ENCODE peak calls at places on chromosomes 6 and 20, in ten cellular contexts. Z, I, W, G, J, M, U, X, S and F are unnamed samples.

GRCh38 chr20:62050166-62051120 is 15.2 kb downstream of the TAF4 start:
- DNase-seq in Z (no peak), I (no peak), W (peak; percentile 6), G (no peak), J (no peak), M (no peak), U (peak; percentile 75), X (no peak), S (peak; percentile 85), F (no peak)

GRCh38 chr6:165042912-165043311 is 266.5 kb downstream of the C6orf118 start:
- DNase-seq in Z (no peak), I (no peak), W (no peak), G (no peak), J (no peak), M (no peak), U (no peak), X (no peak), S (no peak), F (no peak)

GRCh38 chr6:124982669-124983068 is 20.4 kb downstream of the RNF217 start:
- DNase-seq in Z (no peak), I (no peak), W (no peak), G (no peak), J (no peak), M (no peak), U (no peak), X (no peak), S (no peak), F (no peak)

GRCh38 chr20:258963-259362 is 1.4 kb downstream of the DEFB132 start:
- DNase-seq in Z (no peak), I (no peak), W (no peak), G (no peak), J (peak; percentile 32), M (peak; percentile 40), U (no peak), X (peak; percentile 50), S (no peak), F (no peak)

GRCh38 chr6:29744131-29744530 is 20.9 kb downstream of the HLA-F start:
- DNase-seq in Z (no peak), I (no peak), W (no peak), G (no peak), J (no peak), M (no peak), U (no peak), X (no peak), S (no peak), F (no peak)

GRCh38 chr6:167676666-167677421 is 149.9 kb upstream of the AFDN start:
- DNase-seq in Z (no peak), I (no peak), W (no peak), G (no peak), J (no peak), M (peak; percentile 47), U (no peak), X (no peak), S (no peak), F (no peak)

GRCh38 chr20:41318271-41318649 is 729 bp upstream of the ZHX3 start:
- DNase-seq in Z (no peak), I (no peak), W (no peak), G (no peak), J (no peak), M (no peak), U (no peak), X (no peak), S (no peak), F (no peak)

GRCh38 chr6:144922120-144922722 is 637.1 kb downstream of the UTRN start:
- DNase-seq in Z (no peak), I (peak; percentile 44), W (no peak), G (no peak), J (peak; percentile 29), M (no peak), U (no peak), X (peak; percentile 48), S (no peak), F (peak; percentile 50)

GRCh38 chr6:89963391-89963790 is 69.1 kb downstream of the GJA10 start:
- DNase-seq in Z (no peak), I (no peak), W (no peak), G (no peak), J (peak; percentile 16), M (no peak), U (no peak), X (no peak), S (no peak), F (no peak)

GRCh38 chr6:52507557-52508260 is 69.2 kb downstream of the TRAM2 start:
- DNase-seq in Z (no peak), I (no peak), W (no peak), G (no peak), J (peak; percentile 87), M (no peak), U (no peak), X (peak; percentile 71), S (no peak), F (no peak)

GRCh38 chr6:109872968-109873545 is 105.1 kb upstream of the GPR6 start:
- DNase-seq in Z (no peak), I (no peak), W (no peak), G (no peak), J (no peak), M (no peak), U (no peak), X (no peak), S (no peak), F (no peak)

GRCh38 chr6:75326557-75327258 is 42.1 kb upstream of the TMEM30A start:
- DNase-seq in Z (no peak), I (no peak), W (no peak), G (no peak), J (peak; percentile 69), M (no peak), U (no peak), X (peak; percentile 52), S (no peak), F (no peak)

GRCh38 chr6:131893198-131893597 is 58.0 kb downstream of the CCN2 start:
- DNase-seq in Z (no peak), I (no peak), W (no peak), G (no peak), J (no peak), M (no peak), U (no peak), X (no peak), S (no peak), F (no peak)

GRCh38 chr20:4322499-4322898 is 307.1 kb upstream of the RNF24 start:
- DNase-seq in Z (no peak), I (no peak), W (no peak), G (no peak), J (no peak), M (no peak), U (no peak), X (no peak), S (no peak), F (no peak)

GRCh38 chr20:62668441-62669027 is 26.2 kb downstream of the SLCO4A1 start:
- DNase-seq in Z (no peak), I (no peak), W (peak; percentile 58), G (peak; percentile 24), J (peak; percentile 80), M (peak; percentile 76), U (no peak), X (peak; percentile 78), S (no peak), F (peak; percentile 44)

GRCh38 chr6:29516108-29516507 is 28.4 kb upstream of the MAS1L start:
- DNase-seq in Z (peak; percentile 35), I (no peak), W (no peak), G (no peak), J (peak; percentile 75), M (no peak), U (peak; percentile 35), X (peak; percentile 44), S (no peak), F (no peak)

GRCh38 chr20:7449269-7449668 is 491.0 kb downstream of the HAO1 start:
- DNase-seq in Z (no peak), I (no peak), W (no peak), G (no peak), J (peak; percentile 10), M (no peak), U (no peak), X (peak; percentile 18), S (no peak), F (no peak)

GRCh38 chr20:44056010-44056698 is 130.8 kb downstream of the JPH2 start:
- DNase-seq in Z (no peak), I (no peak), W (no peak), G (peak; percentile 58), J (peak; percentile 25), M (peak; percentile 26), U (peak; percentile 49), X (peak; percentile 38), S (peak; percentile 70), F (no peak)
- TF ChIP-seq CTCF in Z (peak; percentile 33), I (peak; percentile 37), W (peak; percentile 53), G (peak; percentile 71), J (peak; percentile 42), M (peak; percentile 68), U (no peak), X (peak; percentile 67), S (peak; percentile 77), F (no peak)

GRCh38 chr6:93779086-93779858 is 359.9 kb upstream of the EPHA7 start:
- DNase-seq in Z (no peak), I (no peak), W (no peak), G (no peak), J (peak; percentile 60), M (peak; percentile 31), U (no peak), X (peak; percentile 92), S (no peak), F (no peak)
- TF ChIP-seq CTCF in Z (no peak), I (no peak), W (peak; percentile 19), G (no peak), J (peak; percentile 2), M (no peak), U (no peak), X (peak; percentile 64), S (no peak), F (no peak)

GRCh38 chr6:45666844-45667243 is 289.1 kb upstream of the SUPT3H start:
- DNase-seq in Z (no peak), I (no peak), W (no peak), G (no peak), J (no peak), M (no peak), U (no peak), X (peak; percentile 55), S (no peak), F (no peak)
- TF ChIP-seq CTCF in Z (no peak), I (no peak), W (no peak), G (no peak), J (no peak), M (no peak), U (no peak), X (no peak), S (no peak), F (no peak)

GRCh38 chr20:9156529-9157280 is 87.8 kb downstream of the PLCB4 start:
- DNase-seq in Z (no peak), I (no peak), W (no peak), G (no peak), J (peak; percentile 44), M (no peak), U (no peak), X (peak; percentile 11), S (no peak), F (no peak)

GRCh38 chr20:9160341-9160740 is 91.5 kb downstream of the PLCB4 start:
- DNase-seq in Z (no peak), I (no peak), W (no peak), G (no peak), J (no peak), M (no peak), U (no peak), X (no peak), S (no peak), F (no peak)

GRCh38 chr20:9160760-9161159 is 91.9 kb downstream of the PLCB4 start:
- DNase-seq in Z (no peak), I (no peak), W (no peak), G (no peak), J (no peak), M (no peak), U (no peak), X (no peak), S (no peak), F (no peak)

GRCh38 chr20:9163995-9164394 is 95.1 kb downstream of the PLCB4 start:
- DNase-seq in Z (no peak), I (no peak), W (no peak), G (no peak), J (no peak), M (no peak), U (no peak), X (no peak), S (no peak), F (no peak)

GRCh38 chr20:9161308-9161707 is 92.4 kb downstream of the PLCB4 start:
- DNase-seq in Z (no peak), I (no peak), W (no peak), G (no peak), J (no peak), M (no peak), U (no peak), X (no peak), S (no peak), F (no peak)
- TF ChIP-seq CTCF in Z (no peak), I (no peak), W (no peak), G (no peak), J (no peak), M (no peak), U (no peak), X (no peak), S (no peak), F (no peak)